ENCODE peak calls at places on chromosomes 3 and 15, in six cellular contexts. E, L, J, B, K and A are unnamed samples.

GRCh38 chr3:146177072-146177936 is 16.3 kb upstream of the PLOD2 start:
- DNase-seq in E (peak; percentile 57), L (no peak), J (no peak), B (no peak), K (no peak), A (no peak)

GRCh38 chr15:81069909-81070308 is 64.2 kb upstream of the CFAP161 start:
- DNase-seq in E (no peak), L (no peak), J (no peak), B (no peak), K (peak; percentile 71), A (no peak)

GRCh38 chr15:69403611-69404010 is 10.5 kb upstream of the KIF23 start:
- DNase-seq in E (peak; percentile 88), L (no peak), J (no peak), B (no peak), K (no peak), A (no peak)

GRCh38 chr15:21260966-21261395 is 179.3 kb downstream of the POTEB3 start:
- DNase-seq in E (no peak), L (no peak), J (peak; percentile 70), B (no peak), K (no peak), A (no peak)

GRCh38 chr15:99434506-99435137 is 131.2 kb upstream of the MEF2A start:
- DNase-seq in E (no peak), L (peak; percentile 8), J (peak; percentile 50), B (no peak), K (no peak), A (no peak)

GRCh38 chr3:72448375-72448823 is 399.8 kb downstream of the SHQ1 start:
- DNase-seq in E (no peak), L (peak; percentile 64), J (no peak), B (no peak), K (no peak), A (no peak)

GRCh38 chr3:73143821-73144237 is 82.4 kb downstream of the EBLN2 start:
- DNase-seq in E (no peak), L (no peak), J (no peak), B (no peak), K (peak; percentile 93), A (no peak)

GRCh38 chr3:187729598-187729997 is 15.7 kb downstream of the BCL6 start:
- DNase-seq in E (no peak), L (no peak), J (no peak), B (no peak), K (no peak), A (no peak)

GRCh38 chr15:80093854-80094418 is 34.5 kb downstream of the ZFAND6 start:
- DNase-seq in E (peak; percentile 9), L (peak; percentile 73), J (peak; percentile 69), B (peak; percentile 41), K (peak; percentile 76), A (no peak)

GRCh38 chr15:50219820-50220219 is 37.8 kb downstream of the SLC27A2 start:
- DNase-seq in E (peak; percentile 18), L (no peak), J (no peak), B (no peak), K (no peak), A (no peak)

GRCh38 chr3:49021813-49022720 is at the start of gene NDUFAF3:
- DNase-seq in E (peak; percentile 95), L (peak; percentile 94), J (peak; percentile 98), B (peak; percentile 94), K (peak; percentile 91), A (peak; percentile 83)

GRCh38 chr3:150407051-150407817 is 864 bp upstream of the TSC22D2 start:
- DNase-seq in E (peak; percentile 61), L (peak; percentile 46), J (no peak), B (peak; percentile 16), K (peak; percentile 56), A (no peak)

GRCh38 chr3:158097141-158097540 is 9.1 kb downstream of the SHOX2 start:
- DNase-seq in E (no peak), L (no peak), J (no peak), B (no peak), K (no peak), A (no peak)

GRCh38 chr3:158095302-158095997 is 10.8 kb downstream of the SHOX2 start:
- DNase-seq in E (no peak), L (no peak), J (no peak), B (peak; percentile 59), K (no peak), A (no peak)

GRCh38 chr3:158100681-158101080 is 5.5 kb downstream of the SHOX2 start:
- DNase-seq in E (no peak), L (no peak), J (no peak), B (no peak), K (no peak), A (no peak)

GRCh38 chr3:158098834-158099424 is 7.3 kb downstream of the SHOX2 start:
- DNase-seq in E (no peak), L (no peak), J (no peak), B (peak; percentile 55), K (no peak), A (no peak)

DNA sequence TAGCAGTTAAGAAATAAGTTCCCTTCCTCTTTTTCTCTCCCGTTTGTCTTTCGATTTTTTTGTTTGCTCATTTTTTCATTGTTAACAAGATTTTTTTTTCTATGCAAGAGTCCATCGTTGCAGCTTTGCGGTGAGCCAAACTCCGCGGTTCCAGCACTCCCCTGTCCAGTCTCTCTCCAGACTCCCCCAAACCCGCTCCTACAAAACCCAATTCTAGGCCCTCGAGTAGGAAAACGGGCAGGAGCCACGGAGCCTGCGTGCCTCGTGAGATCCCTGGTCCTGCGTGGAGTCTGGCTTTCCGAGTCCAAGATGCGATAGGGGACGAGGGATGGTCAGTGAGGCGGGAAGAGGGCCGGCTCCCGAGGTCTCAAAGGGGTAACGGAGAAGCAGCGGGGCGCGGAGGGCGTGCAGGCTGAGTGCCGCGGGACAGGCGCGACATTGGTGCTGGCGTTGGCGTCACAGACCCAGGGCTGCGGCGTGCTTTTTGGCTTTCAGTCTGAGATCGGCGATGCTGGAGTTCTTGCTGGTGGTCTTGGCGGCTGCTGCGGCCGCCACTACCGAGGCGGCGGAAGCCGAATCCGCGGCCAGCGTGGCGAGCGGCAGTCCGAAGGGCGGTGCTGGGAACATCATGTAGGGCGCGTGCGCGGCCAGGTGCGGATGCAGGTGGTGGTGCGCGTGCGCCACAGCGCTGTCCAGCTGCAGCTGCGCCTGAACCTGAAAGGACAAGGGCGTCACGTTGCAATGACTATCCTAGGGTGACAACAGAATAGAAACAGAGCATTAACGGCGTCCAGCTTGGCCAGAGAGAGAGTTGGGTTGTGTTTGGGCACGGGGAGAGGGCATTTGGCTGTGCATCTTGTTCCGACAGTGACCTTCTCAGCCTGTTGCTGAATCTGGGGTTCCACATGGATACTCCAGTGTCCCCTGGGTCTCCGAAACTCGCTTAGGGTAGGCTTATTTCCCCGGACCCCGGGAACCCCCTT is 8.4 kb downstream of the SHOX2 start:
- DNase-seq in E (peak; percentile 61), L (peak; percentile 69), J (peak; percentile 87), B (peak; percentile 95), K (no peak), A (peak; percentile 67)
- H3K4me3 ChIP-seq in E (peak overlapping the region; percentile 56), L (no peak overlapping the region), J (peak overlapping the region; percentile 58), B (peak overlapping the region; percentile 88), K (no peak overlapping the region), A (peak overlapping the region; percentile 80)

GRCh38 chr3:182618085-182618732 is 175.1 kb upstream of the ATP11B start:
- DNase-seq in E (peak; percentile 10), L (no peak), J (no peak), B (peak; percentile 73), K (peak; percentile 43), A (no peak)
- TF ChIP-seq CTCF in E (no peak), L (peak; percentile 26), J (peak; percentile 26), B (peak; percentile 89), K (peak; percentile 47), A (peak; percentile 56)

GRCh38 chr3:147924755-147925154 is 515.6 kb downstream of the ZIC1 start:
- DNase-seq in E (no peak), L (no peak), J (no peak), B (no peak), K (no peak), A (no peak)
- H3K4me3 ChIP-seq in E (no peak overlapping the region), L (no peak overlapping the region), J (no peak overlapping the region), B (no peak overlapping the region), K (no peak overlapping the region), A (no peak overlapping the region)

DNA sequence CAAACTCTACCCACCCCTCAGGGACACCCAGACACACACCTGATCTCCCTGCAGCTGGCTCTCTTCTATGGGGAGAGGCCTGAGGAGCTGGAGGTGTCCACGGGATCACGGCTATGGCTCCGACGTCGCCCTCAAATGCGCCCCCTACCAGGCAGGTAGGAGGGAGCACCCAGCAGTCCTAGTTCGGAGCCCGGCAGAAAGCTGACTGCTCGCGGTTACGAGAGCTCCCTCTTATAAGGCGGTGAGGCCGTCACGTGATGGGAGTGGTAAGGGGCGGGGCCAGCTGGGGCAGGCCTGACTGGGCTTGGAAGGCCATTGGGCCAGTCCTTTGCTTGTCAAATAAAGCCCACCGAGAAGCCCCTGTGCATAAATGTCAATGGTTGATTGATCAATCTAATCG is at the start of gene PRR20G:
- DNase-seq in E (no peak), L (no peak), J (no peak), B (peak; percentile 53), K (no peak), A (no peak)
- TF ChIP-seq CTCF in E (no peak), L (no peak), J (no peak), B (peak; percentile 56), K (no peak), A (no peak)

GRCh38 chr3:168161696-168162095 is 66.0 kb upstream of the GOLIM4 start:
- DNase-seq in E (no peak), L (no peak), J (no peak), B (no peak), K (no peak), A (no peak)

GRCh38 chr3:168162172-168162571 is 66.4 kb upstream of the GOLIM4 start:
- DNase-seq in E (peak; percentile 33), L (no peak), J (no peak), B (no peak), K (no peak), A (no peak)

GRCh38 chr3:168168743-168169142 is 73.0 kb upstream of the GOLIM4 start:
- DNase-seq in E (no peak), L (no peak), J (no peak), B (no peak), K (no peak), A (no peak)

GRCh38 chr3:168165390-168166269 is 69.9 kb upstream of the GOLIM4 start:
- DNase-seq in E (peak; percentile 88), L (peak; percentile 56), J (no peak), B (peak; percentile 79), K (peak; percentile 87), A (peak; percentile 59)
- H3K4me3 ChIP-seq in E (no peak overlapping the region), L (no peak overlapping the region), J (no peak overlapping the region), B (no peak overlapping the region), K (no peak overlapping the region), A (no peak overlapping the region)